ENCODE peak calls at places on chromosomes 5 and 9, in seven cellular contexts. Z, A, C, G, Q, Y and K are unnamed samples.

GRCh38 chr9:34059231-34059720 is 10.6 kb upstream of the UBAP2 start:
- DNase-seq in Z (no peak), A (no peak), C (no peak), G (no peak), Q (peak; percentile 9), Y (no peak), K (no peak)

GRCh38 chr5:37533851-37534250 is 154.7 kb downstream of the WDR70 start:
- DNase-seq in Z (no peak), A (peak; percentile 88), C (no peak), G (no peak), Q (no peak), Y (peak; percentile 74), K (no peak)

GRCh38 chr5:110977927-110978326 is 93.6 kb upstream of the TSLP start:
- DNase-seq in Z (no peak), A (no peak), C (no peak), G (no peak), Q (no peak), Y (peak; percentile 12), K (no peak)

GRCh38 chr5:6466975-6467567 is 18.4 kb downstream of the UBE2QL1 start:
- DNase-seq in Z (no peak), A (no peak), C (no peak), G (no peak), Q (peak; percentile 44), Y (no peak), K (no peak)

GRCh38 chr5:141512390-141513020 is 23.6 kb downstream of the PCDHGC5 start:
- DNase-seq in Z (peak; percentile 98), A (peak; percentile 50), C (peak; percentile 83), G (peak; percentile 90), Q (peak; percentile 93), Y (peak; percentile 71), K (peak; percentile 88)

GRCh38 chr9:82271099-82271498 is 282.5 kb downstream of the SPATA31D1 start:
- DNase-seq in Z (no peak), A (peak; percentile 55), C (no peak), G (no peak), Q (no peak), Y (peak; percentile 65), K (peak; percentile 59)

GRCh38 chr5:131757830-131758519 is 38.8 kb downstream of the FNIP1 start:
- DNase-seq in Z (no peak), A (no peak), C (no peak), G (no peak), Q (no peak), Y (no peak), K (no peak)

GRCh38 chr5:139690385-139691274 is 42.5 kb downstream of the CXXC5 start:
- DNase-seq in Z (peak; percentile 48), A (no peak), C (no peak), G (no peak), Q (no peak), Y (peak; percentile 56), K (peak; percentile 97)

GRCh38 chr5:157283434-157283833 is 17.5 kb downstream of the CYFIP2 start:
- DNase-seq in Z (no peak), A (no peak), C (no peak), G (peak; percentile 26), Q (no peak), Y (no peak), K (no peak)

GRCh38 chr9:12775373-12775962 is 648 bp downstream of the LURAP1L start:
- DNase-seq in Z (peak; percentile 50), A (no peak), C (peak; percentile 27), G (no peak), Q (peak; percentile 67), Y (no peak), K (no peak)

GRCh38 chr9:35716236-35716635 is 15.8 kb downstream of the TLN1 start:
- DNase-seq in Z (no peak), A (no peak), C (no peak), G (no peak), Q (peak; percentile 74), Y (peak; percentile 21), K (peak; percentile 51)

GRCh38 chr5:15995206-15996052 is 184.2 kb downstream of the MARCHF11 start:
- DNase-seq in Z (peak; percentile 72), A (peak; percentile 23), C (no peak), G (no peak), Q (no peak), Y (peak; percentile 65), K (no peak)

GRCh38 chr5:10528056-10528816 is 35.6 kb upstream of the ANKRD33B start:
- DNase-seq in Z (no peak), A (peak; percentile 73), C (no peak), G (no peak), Q (no peak), Y (no peak), K (no peak)

GRCh38 chr9:103839197-103839596 is 254.9 kb upstream of the SMC2 start:
- DNase-seq in Z (no peak), A (no peak), C (no peak), G (no peak), Q (no peak), Y (no peak), K (no peak)

GRCh38 chr5:152853361-152853760 is 448.3 kb upstream of the NMUR2 start:
- DNase-seq in Z (no peak), A (no peak), C (no peak), G (no peak), Q (no peak), Y (no peak), K (no peak)

GRCh38 chr9:7656648-7657047 is 142.9 kb downstream of the DMAC1 start:
- DNase-seq in Z (no peak), A (peak; percentile 12), C (no peak), G (no peak), Q (no peak), Y (peak; percentile 18), K (no peak)

GRCh38 chr9:127878001-127878651 is 651 bp upstream of the AK1 start:
- DNase-seq in Z (peak; percentile 54), A (no peak), C (no peak), G (no peak), Q (peak; percentile 64), Y (no peak), K (peak; percentile 50)

GRCh38 chr5:169861934-169862333 is 118.4 kb downstream of the INSYN2B start:
- DNase-seq in Z (no peak), A (peak; percentile 36), C (no peak), G (no peak), Q (no peak), Y (peak; percentile 72), K (peak; percentile 25)

GRCh38 chr5:128216860-128217531 is 133.4 kb downstream of the SLC12A2 start:
- DNase-seq in Z (no peak), A (peak; percentile 91), C (peak; percentile 37), G (no peak), Q (no peak), Y (peak; percentile 56), K (peak; percentile 90)

GRCh38 chr5:140174472-140175366 is at the start of gene CYSTM1:
- DNase-seq in Z (peak; percentile 99), A (peak; percentile 96), C (peak; percentile 96), G (peak; percentile 94), Q (peak; percentile 99), Y (peak; percentile 94), K (peak; percentile 97)

DNA sequence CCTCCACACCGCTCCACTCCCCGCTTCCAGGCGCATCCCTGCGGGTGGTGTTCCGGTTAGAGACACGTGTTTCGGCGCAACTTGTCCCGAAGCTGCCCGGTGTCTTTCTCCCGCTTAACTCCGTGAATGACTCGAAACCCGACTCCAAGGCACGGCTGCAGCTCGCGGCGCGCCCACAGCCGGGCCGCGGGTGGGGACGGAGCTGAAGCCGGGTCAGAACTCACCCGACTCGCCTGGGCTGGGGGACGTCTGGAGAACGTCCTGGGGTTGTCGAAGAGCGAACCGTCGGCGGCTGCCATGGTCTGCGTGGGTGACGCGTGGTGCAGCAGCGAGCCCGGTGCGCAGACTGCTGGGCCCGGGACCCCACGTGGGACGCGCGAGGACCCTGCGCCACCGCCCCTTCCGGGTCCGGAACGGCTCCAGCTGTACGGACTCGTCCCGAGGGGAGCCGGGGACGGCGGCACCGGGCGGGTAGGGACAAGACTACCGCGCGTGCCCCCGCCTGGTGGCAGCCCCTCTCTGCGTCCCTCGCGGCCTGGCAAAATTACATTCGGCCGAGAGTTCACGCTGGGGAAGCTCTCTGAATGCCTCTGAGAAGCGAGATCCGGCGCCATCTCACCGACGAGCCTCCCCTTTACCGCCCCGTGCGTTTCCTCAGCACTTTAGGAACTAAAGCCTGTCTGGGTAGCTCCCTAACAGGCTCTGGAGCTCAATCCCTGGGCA is at the start of gene DDX31:
- DNase-seq in Z (peak; percentile 89), A (peak; percentile 80), C (peak; percentile 88), G (peak; percentile 86), Q (peak; percentile 89), Y (peak; percentile 80), K (peak; percentile 95)
- TF ChIP-seq CTCF in Z (no peak), A (no peak), C (no peak), G (no peak), Q (no peak), Y (no peak), K (no peak)

GRCh38 chr9:73215249-73215648 is 63.6 kb downstream of the ANXA1 start:
- DNase-seq in Z (peak; percentile 95), A (no peak), C (no peak), G (no peak), Q (no peak), Y (no peak), K (peak; percentile 61)
- H3K4me3 ChIP-seq in Z (no peak overlapping the region), A (no peak overlapping the region), C (no peak overlapping the region), G (no peak overlapping the region), Q (no peak overlapping the region), Y (no peak overlapping the region), K (no peak overlapping the region)

GRCh38 chr9:14433841-14434511 is 120.0 kb upstream of the NFIB start:
- DNase-seq in Z (peak; percentile 39), A (peak; percentile 62), C (peak; percentile 27), G (no peak), Q (no peak), Y (peak; percentile 87), K (no peak)
- TF ChIP-seq CTCF in Z (peak; percentile 32), A (no peak), C (peak; percentile 48), G (peak; percentile 1), Q (no peak), Y (peak; percentile 18), K (peak; percentile 39)

GRCh38 chr9:131869312-131869711 is 129.4 kb upstream of the RAPGEF1 start:
- DNase-seq in Z (peak; percentile 78), A (no peak), C (no peak), G (no peak), Q (no peak), Y (no peak), K (no peak)

GRCh38 chr9:131865446-131866195 is 125.7 kb upstream of the RAPGEF1 start:
- DNase-seq in Z (no peak), A (no peak), C (no peak), G (no peak), Q (no peak), Y (no peak), K (no peak)

GRCh38 chr9:131870156-131870555 is 130.3 kb upstream of the RAPGEF1 start:
- DNase-seq in Z (no peak), A (no peak), C (no peak), G (no peak), Q (no peak), Y (no peak), K (no peak)

GRCh38 chr9:131868766-131869165 is 128.9 kb upstream of the RAPGEF1 start:
- DNase-seq in Z (no peak), A (no peak), C (no peak), G (no peak), Q (no peak), Y (no peak), K (peak; percentile 25)

DNA sequence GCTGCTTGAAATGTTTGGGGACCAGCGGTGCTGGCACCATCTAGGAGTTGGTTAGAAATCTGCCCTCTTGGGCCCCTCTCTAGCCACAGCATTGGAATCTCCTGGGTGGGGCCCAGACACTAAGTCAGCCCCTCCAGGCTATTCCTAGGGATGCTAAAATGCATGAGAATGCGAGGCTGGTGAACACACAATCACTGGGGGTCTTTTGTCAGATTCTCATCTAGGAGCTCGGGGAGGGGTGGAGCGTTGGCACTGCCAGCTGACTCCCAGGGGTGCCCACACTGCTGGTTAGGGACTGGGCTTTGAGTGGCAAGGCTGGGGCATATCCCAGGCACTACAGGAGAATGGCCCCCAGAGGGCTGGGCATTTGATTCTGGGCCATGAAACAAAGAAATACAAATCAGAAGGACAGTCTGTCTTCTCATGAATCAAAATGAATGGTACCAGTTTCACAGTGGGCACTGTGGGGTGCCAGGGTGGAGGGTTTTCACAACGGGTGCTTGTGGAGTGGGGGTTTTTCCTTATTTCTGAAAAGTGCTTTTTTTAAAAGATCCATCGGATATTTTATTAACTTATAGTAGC is 127.8 kb upstream of the RAPGEF1 start:
- DNase-seq in Z (no peak), A (no peak), C (no peak), G (no peak), Q (no peak), Y (no peak), K (peak; percentile 57)
- H3K4me3 ChIP-seq in Z (no peak overlapping the region), A (no peak overlapping the region), C (no peak overlapping the region), G (no peak overlapping the region), Q (no peak overlapping the region), Y (no peak overlapping the region), K (no peak overlapping the region)